ENCODE peak calls at places on chromosome 7, in four cellular contexts. F is HepG2, Q is GM12878, O is HCT116. T is an unnamed sample.

GRCh38 chr7:155361363-155361680 is 63.6 kb downstream of the INSIG1 start:
- DNase-seq in F (no peak), Q (no peak), O (no peak), T (no peak)

GRCh38 chr7:127759945-127760421 is 108.0 kb downstream of the SND1 start:
- DNase-seq in Q (no peak), O (no peak), F (no peak), T (no peak)

GRCh38 chr7:128116740-128117139 is 85.5 kb upstream of the LRRC4 start:
- DNase-seq in F (peak), O (no peak), Q (no peak), T (no peak)

GRCh38 chr7:140390466-140391190 is 7.7 kb downstream of the SLC37A3 start:
- DNase-seq in Q (peak), F (no peak), O (no peak), T (no peak)

GRCh38 chr7:40583653-40584424 is 449.0 kb downstream of the SUGCT start:
- DNase-seq in Q (no peak), F (peak), O (no peak), T (no peak)

GRCh38 chr7:71626206-71626605 is 494.3 kb downstream of the GALNT17 start:
- DNase-seq in O (no peak), F (no peak), Q (no peak), T (no peak)

GRCh38 chr7:69411466-69411865 is 186.8 kb upstream of the AUTS2 start:
- DNase-seq in F (no peak), O (no peak), Q (no peak), T (no peak)

GRCh38 chr7:79868010-79868409 is 266.6 kb upstream of the GNAI1 start:
- DNase-seq in Q (no peak), F (no peak), O (no peak), T (peak)

GRCh38 chr7:1940402-1940786 is 270.3 kb downstream of the ELFN1 start:
- DNase-seq in Q (peak), F (no peak), O (no peak), T (no peak)

GRCh38 chr7:148987751-148988512 is 40.4 kb downstream of the PDIA4 start:
- DNase-seq in O (no peak), F (no peak), Q (no peak), T (peak)

GRCh38 chr7:149670288-149670687 is 103.1 kb downstream of the ZNF467 start:
- DNase-seq in Q (no peak), F (no peak), O (no peak), T (peak)

GRCh38 chr7:24572421-24573007 is 738 bp upstream of the PALS2 start:
- DNase-seq in O (no peak), Q (no peak), F (peak), T (peak)

GRCh38 chr7:87218941-87219544 is 489 bp downstream of the TMEM243 start:
- DNase-seq in O (no peak), Q (no peak), F (peak), T (peak)

GRCh38 chr7:22731781-22732180 is 4.8 kb downstream of the IL6 start:
- DNase-seq in Q (no peak), O (no peak), F (no peak), T (no peak)

GRCh38 chr7:1192171-1192676 is 32.2 kb upstream of the ZFAND2A start:
- DNase-seq in Q (no peak), O (no peak), F (no peak), T (no peak)

GRCh38 chr7:157488326-157488725 is 151.5 kb downstream of the DNAJB6 start:
- DNase-seq in O (no peak), F (no peak), Q (no peak), T (no peak)

GRCh38 chr7:71326596-71326995 is 194.7 kb downstream of the GALNT17 start:
- DNase-seq in O (no peak), F (no peak), Q (no peak), T (no peak)

GRCh38 chr7:137755846-137756685 is 90.7 kb downstream of the DGKI start:
- DNase-seq in O (no peak), Q (no peak), F (no peak), T (no peak)

GRCh38 chr7:116101709-116102108 is 71.1 kb upstream of the TFEC start:
- DNase-seq in Q (no peak), F (no peak), O (no peak), T (no peak)

GRCh38 chr7:139576179-139576973 is 52.9 kb downstream of the CLEC2L start:
- DNase-seq in Q (no peak), O (no peak), F (no peak), T (no peak)

GRCh38 chr7:37433166-37433565 is 15.5 kb downstream of the ELMO1 start:
- DNase-seq in Q (no peak), F (no peak), O (no peak), T (peak)

GRCh38 chr7:54995631-54996340 is 23.0 kb upstream of the EGFR start:
- DNase-seq in F (peak), O (peak), Q (peak), T (peak)

GRCh38 chr7:139982927-139983925 is 79.5 kb downstream of the PARP12 start:
- DNase-seq in O (no peak), Q (no peak), F (no peak), T (no peak)

GRCh38 chr7:116532102-116532501 is 7.3 kb downstream of the CAV1 start:
- DNase-seq in Q (no peak), O (no peak), F (no peak), T (no peak)

GRCh38 chr7:12703881-12704280 is 16.4 kb downstream of the ARL4A start:
- DNase-seq in Q (no peak), O (no peak), F (no peak), T (no peak)

GRCh38 chr7:73451780-73452398 is 18.3 kb downstream of the FZD9 start:
- DNase-seq in Q (peak), O (peak), F (peak), T (peak)

GRCh38 chr7:137930616-137931015 is 71.3 kb downstream of the CREB3L2 start:
- DNase-seq in Q (no peak), F (no peak), O (no peak), T (no peak)

GRCh38 chr7:48537561-48537960 is 366.3 kb downstream of the ABCA13 start:
- DNase-seq in Q (no peak), O (no peak), F (no peak), T (no peak)

GRCh38 chr7:18693401-18693800 is 197.9 kb downstream of the HDAC9 start:
- DNase-seq in O (peak), Q (no peak), F (no peak), T (peak)

GRCh38 chr7:12706900-12707536 is 19.6 kb downstream of the ARL4A start:
- DNase-seq in F (no peak), O (no peak), Q (no peak), T (no peak)

GRCh38 chr7:64469673-64470072 is 93.2 kb downstream of the ZNF680 start:
- DNase-seq in F (no peak), O (no peak), Q (no peak), T (no peak)

GRCh38 chr7:64465551-64465950 is 97.3 kb downstream of the ZNF680 start:
- DNase-seq in O (no peak), F (no peak), Q (no peak), T (no peak)

DNA sequence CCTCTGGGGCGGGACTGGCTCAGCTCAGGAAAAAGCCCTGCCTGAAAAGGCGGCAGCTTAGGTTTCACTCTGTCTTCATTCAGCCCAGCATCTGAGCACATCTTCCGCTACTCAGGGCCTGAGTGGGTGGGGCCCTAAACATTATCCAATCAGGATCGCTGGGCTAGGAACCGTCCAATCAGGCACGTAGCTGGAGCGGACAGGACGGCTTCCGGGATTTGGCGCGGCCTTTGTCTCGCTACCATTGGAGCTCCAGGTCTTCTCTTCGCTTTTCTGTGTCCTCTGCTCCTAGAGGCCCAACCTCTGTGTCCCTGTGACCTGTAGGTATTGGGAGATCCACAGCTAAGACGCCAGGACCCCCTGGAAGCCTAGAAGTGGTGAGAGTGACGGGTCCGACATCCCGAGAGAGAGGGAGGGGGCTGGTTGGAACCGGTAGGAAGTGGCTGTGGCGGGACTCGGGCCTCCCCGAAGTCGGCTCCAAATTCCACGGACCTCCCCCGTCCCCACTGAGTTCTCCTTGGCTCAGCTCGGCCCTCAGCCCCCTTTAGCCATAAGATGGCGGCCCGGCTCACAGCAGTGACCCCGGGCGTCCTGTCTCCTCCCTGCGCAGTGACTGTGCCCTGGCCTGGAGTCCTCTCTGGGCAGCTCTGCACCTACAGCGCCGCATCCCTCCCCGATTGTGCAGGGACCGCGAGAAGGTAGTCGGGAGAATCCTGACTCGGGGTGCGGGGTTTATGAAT is 99.1 kb downstream of the ZNF680 start:
- DNase-seq in Q (no peak), F (no peak), O (no peak), T (peak)
- TF ChIP-seq JUND in Q (no peak), F (no peak), O (no peak), T (no peak)

DNA sequence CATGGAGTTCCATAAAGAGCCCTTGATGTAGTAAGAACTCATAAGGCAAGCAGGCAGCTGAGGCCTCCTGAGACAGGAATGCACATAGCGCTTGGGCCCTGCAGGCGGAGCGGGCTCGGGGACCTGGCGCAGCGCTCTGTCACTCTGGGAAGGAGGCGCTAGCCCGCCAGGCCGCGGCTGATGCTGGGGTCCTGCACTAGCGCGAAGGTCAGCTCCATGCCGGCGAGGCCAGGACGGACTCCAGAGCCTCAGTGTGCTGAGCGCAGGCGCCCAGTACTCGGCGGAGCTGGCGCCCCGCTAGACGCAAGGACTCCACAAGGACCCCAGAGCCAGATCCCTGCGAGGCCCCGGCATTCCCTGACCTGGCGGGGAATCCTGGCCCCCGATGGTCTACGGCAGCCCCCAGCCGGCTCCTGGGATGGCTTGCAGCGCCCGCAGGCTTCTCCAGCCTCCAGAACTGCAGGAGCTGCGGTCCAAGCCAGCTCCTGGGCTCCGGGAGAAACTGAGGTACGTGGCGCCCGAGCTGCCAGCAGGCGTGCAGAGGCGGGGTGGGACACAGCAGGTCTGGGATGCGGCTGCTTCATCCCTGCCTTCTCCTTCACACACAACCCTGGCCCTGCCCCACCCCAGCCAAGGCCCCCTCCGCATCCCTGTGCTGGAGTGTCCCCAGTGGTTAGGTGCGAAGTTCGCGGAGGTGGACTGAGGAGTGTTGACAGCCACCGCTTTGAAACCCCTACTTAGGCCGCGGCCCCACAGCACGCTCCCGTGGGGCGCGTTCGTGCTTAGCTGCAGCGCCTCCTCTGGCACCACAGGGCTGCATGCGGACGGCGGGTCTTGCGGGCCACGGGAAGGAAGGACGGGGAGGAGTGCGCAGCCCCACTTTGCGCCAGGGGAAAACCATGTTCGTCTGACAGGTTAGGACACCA is 761.5 kb upstream of the POM121L12 start:
- DNase-seq in O (no peak), F (no peak), Q (no peak), T (no peak)
- TF ChIP-seq JUND in O (no peak), F (no peak), Q (no peak), T (no peak)

DNA sequence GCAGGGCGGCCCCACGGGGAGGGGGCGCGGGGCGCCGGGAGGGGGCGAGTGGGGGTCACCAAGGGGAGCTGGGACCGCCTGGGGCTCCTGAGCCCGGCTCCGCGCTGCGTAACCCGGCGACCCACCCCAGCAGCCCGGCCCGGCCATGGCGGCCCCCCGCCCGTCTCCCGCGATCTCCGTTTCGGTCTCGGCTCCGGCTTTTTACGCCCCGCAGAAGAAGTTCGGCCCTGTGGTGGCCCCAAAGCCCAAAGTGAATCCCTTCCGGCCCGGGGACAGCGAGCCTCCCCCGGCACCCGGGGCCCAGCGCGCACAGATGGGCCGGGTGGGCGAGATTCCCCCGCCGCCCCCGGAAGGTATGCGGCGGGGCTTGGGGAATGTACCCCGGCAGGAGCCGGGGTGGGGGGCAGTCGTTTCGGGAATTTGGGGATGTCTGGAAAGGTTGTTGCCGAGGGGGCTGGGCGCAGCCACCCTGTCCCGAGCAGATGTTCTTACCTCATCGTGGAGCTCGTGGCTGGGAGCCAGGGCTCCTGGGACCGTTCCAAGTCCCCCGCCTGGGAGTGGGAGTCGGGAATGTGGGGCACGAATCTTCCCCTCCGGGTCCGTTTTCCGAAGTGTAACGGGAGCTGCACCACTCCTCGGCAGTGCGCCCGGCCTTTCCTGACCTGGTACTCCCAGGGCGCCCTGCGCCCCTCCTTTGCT is 431 bp downstream of the ZYX start:
- DNase-seq in O (no peak), Q (no peak), F (no peak), T (no peak)
- TF ChIP-seq JUND in O (no peak), Q (no peak), F (no peak), T (no peak)

DNA sequence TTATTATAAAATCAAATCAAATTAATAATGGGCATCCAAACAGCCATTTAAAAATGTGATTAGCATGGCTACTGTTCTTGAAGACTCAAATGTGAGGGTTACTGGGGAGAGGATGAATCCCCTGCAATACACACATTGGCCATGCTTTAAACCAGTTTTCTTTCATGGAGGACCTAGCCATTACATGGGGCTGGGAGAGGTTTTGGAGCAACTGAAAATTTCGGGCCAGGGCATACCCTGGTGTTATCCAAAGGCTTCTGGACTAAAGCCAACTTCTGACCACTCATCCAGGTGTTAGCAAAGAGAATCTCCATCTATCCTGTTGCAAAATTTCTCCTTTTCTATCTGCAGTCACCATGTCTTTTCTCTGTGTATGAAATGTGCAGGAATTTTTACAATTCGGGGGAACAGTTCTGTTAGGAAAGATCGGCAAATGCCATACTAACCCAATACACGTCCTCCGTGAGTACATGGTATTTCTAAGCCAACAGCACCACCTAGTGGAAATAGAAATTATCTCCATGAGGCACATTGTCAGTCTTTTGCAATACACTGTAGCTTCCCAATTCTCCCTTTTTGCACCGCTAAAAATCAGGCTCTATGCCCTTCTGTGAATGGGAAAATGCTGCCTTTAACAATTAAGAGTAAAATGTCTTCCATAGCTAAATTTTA is 47.0 kb upstream of the ZNF107 start:
- DNase-seq in F (peak), O (peak), Q (no peak), T (no peak)
- TF ChIP-seq JUND in F (no peak), O (no peak), Q (no peak), T (no peak)

DNA sequence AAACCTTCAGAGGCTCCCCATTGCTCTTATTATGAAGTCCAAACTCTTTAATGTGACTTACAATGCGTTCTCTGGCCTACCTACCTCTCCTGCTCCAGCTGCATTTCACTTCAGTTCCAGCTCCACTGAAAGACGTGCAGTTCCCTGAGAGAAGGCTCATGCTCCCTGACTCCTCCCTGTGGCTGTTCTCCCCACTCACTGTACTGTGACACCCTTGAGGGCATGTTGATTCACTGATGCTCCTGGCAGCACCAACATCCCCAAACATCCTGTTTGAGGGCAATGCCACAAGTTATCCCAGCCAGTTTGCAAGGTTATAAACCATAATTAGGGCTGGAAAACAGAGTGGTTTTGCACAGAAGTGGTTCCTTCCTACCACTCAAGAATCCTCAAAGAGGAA is 111.2 kb downstream of the LSM5 start:
- DNase-seq in O (no peak), Q (no peak), F (no peak), T (peak)
- TF ChIP-seq JUND in O (no peak), Q (no peak), F (no peak), T (no peak)

DNA sequence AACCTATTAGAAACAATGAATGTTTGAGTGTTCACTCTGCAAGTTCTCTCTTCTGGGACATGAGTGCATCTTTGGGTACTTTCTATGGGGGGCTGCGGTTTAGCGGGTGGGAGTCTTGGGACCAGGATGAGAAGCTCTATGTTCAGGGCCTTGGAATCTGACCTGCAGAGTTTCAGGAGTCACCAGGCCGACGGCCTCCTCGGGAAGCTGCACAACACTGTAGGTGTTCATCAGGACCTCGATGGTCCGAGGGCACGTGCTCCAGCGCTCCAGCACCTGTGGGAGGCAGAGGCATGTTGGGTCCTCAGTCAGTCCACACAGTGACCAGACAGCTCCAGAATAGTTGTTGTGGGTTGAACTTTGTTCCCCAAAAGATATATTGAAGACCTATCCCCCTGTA is 8.9 kb upstream of the GBX1 start:
- DNase-seq in F (no peak), O (no peak), Q (no peak), T (no peak)
- TF ChIP-seq JUND in F (no peak), O (no peak), Q (no peak), T (no peak)

GRCh38 chr7:26376208-26376917 is 84.7 kb downstream of the SNX10 start:
- DNase-seq in F (peak), Q (no peak), O (no peak), T (no peak)
- TF ChIP-seq JUND in F (no peak), Q (no peak), O (no peak), T (no peak)

GRCh38 chr7:132328760-132329159 is 247.5 kb downstream of the PLXNA4 start:
- DNase-seq in F (no peak), Q (no peak), O (no peak), T (no peak)
- TF ChIP-seq JUND in F (no peak), Q (no peak), O (no peak), T (no peak)

GRCh38 chr7:29214816-29215215 is 20.2 kb downstream of the CHN2 start:
- DNase-seq in Q (no peak), O (no peak), F (no peak), T (no peak)

GRCh38 chr7:29214056-29214455 is 19.5 kb downstream of the CHN2 start:
- DNase-seq in F (no peak), Q (no peak), O (no peak), T (no peak)

GRCh38 chr7:29217112-29217511 is 22.5 kb downstream of the CHN2 start:
- DNase-seq in Q (no peak), F (no peak), O (no peak), T (no peak)
- TF ChIP-seq JUND in Q (no peak), F (no peak), O (no peak), T (no peak)

GRCh38 chr7:95596183-95597135 is at the start of gene PDK4:
- DNase-seq in O (peak), F (no peak), Q (no peak), T (peak)
- TF ChIP-seq JUND in O (no peak), F (no peak), Q (no peak), T (no peak)